ENCODE peak calls at places on chromosome 17, in four cellular contexts. One of them, this sample, is unnamed.

GRCh38 chr17:38575781-38576180 is 30.0 kb downstream of the SRCIN1 start:
- DNase-seq in colonic mucosa: no peak
- DNase-seq in endothelial cell: no peak
- DNase-seq in Caco-2: no peak
- DNase-seq in this sample: no peak

GRCh38 chr17:44830359-44831269 is 527 bp upstream of the GJC1 start:
- DNase-seq in Caco-2: peak
- DNase-seq in colonic mucosa: no peak
- DNase-seq in endothelial cell: peak
- DNase-seq in this sample: no peak

GRCh38 chr17:41835800-41836549 is at the start of gene NT5C3B:
- DNase-seq in Caco-2: peak
- DNase-seq in endothelial cell: peak
- DNase-seq in colonic mucosa: peak
- DNase-seq in this sample: peak

GRCh38 chr17:79976451-79976850 is 59.2 kb downstream of the TBC1D16 start:
- DNase-seq in endothelial cell: no peak
- DNase-seq in Caco-2: no peak
- DNase-seq in colonic mucosa: no peak
- DNase-seq in this sample: no peak

GRCh38 chr17:50708050-50709000 is 611 bp upstream of the ANKRD40 start:
- DNase-seq in colonic mucosa: no peak
- DNase-seq in endothelial cell: no peak
- DNase-seq in Caco-2: no peak
- DNase-seq in this sample: no peak

GRCh38 chr17:17493249-17493985 is 2.8 kb downstream of the RASD1 start:
- DNase-seq in Caco-2: no peak
- DNase-seq in endothelial cell: no peak
- DNase-seq in colonic mucosa: peak
- DNase-seq in this sample: no peak

GRCh38 chr17:8696951-8697745 is 47.5 kb downstream of the CCDC42 start:
- DNase-seq in colonic mucosa: no peak
- DNase-seq in endothelial cell: no peak
- DNase-seq in Caco-2: peak
- DNase-seq in this sample: peak

GRCh38 chr17:70314506-70314905 is 145.2 kb downstream of the KCNJ2 start:
- DNase-seq in endothelial cell: no peak
- DNase-seq in colonic mucosa: no peak
- DNase-seq in Caco-2: no peak
- DNase-seq in this sample: no peak

GRCh38 chr17:44108440-44109311 is 14.8 kb downstream of the HDAC5 start:
- DNase-seq in Caco-2: peak
- DNase-seq in colonic mucosa: peak
- DNase-seq in endothelial cell: no peak
- DNase-seq in this sample: no peak

GRCh38 chr17:79843917-79844815 is 4.9 kb upstream of the CBX4 start:
- DNase-seq in endothelial cell: peak
- DNase-seq in Caco-2: peak
- DNase-seq in colonic mucosa: peak
- DNase-seq in this sample: peak

GRCh38 chr17:12386240-12386639 is 279.4 kb upstream of the MYOCD start:
- DNase-seq in colonic mucosa: no peak
- DNase-seq in endothelial cell: no peak
- DNase-seq in Caco-2: no peak
- DNase-seq in this sample: no peak
- TF ChIP-seq CTCF in colonic mucosa: no peak
- TF ChIP-seq CTCF in endothelial cell: no peak
- TF ChIP-seq CTCF in Caco-2: no peak
- TF ChIP-seq CTCF in this sample: no peak

GRCh38 chr17:76473541-76473985 is 6.2 kb downstream of the AANAT start:
- DNase-seq in endothelial cell: peak
- DNase-seq in Caco-2: no peak
- DNase-seq in colonic mucosa: no peak
- DNase-seq in this sample: no peak
- TF ChIP-seq CTCF in endothelial cell: peak
- TF ChIP-seq CTCF in Caco-2: peak
- TF ChIP-seq CTCF in colonic mucosa: no peak
- TF ChIP-seq CTCF in this sample: peak

DNA sequence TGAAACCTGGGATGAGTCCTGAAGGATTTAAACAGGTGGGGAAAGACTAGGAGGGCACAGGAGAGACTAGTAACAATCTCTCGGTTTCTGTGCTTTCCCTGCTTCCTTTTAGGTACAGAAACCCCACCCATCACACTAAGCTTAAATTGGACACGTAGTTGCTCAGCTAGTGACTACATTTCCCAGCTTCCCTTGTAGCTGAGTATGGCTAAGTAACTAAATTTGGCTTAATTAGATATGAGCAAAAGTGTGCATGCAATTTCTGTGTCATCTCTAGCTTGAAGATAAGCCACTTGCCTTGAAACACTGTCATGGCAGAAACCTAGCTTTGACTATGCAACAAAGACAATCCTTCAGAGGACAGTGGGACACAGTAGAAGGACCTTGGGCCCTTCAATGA is 36.5 kb downstream of the CACNG1 start:
- DNase-seq in Caco-2: no peak
- DNase-seq in colonic mucosa: no peak
- DNase-seq in endothelial cell: no peak
- DNase-seq in this sample: no peak
- TF ChIP-seq CTCF in Caco-2: no peak
- TF ChIP-seq CTCF in colonic mucosa: no peak
- TF ChIP-seq CTCF in endothelial cell: no peak
- TF ChIP-seq CTCF in this sample: no peak

GRCh38 chr17:74850914-74851313 is 8.8 kb downstream of the GRIN2C start:
- DNase-seq in endothelial cell: no peak
- DNase-seq in colonic mucosa: no peak
- DNase-seq in Caco-2: no peak
- DNase-seq in this sample: no peak
- TF ChIP-seq CTCF in endothelial cell: no peak
- TF ChIP-seq CTCF in colonic mucosa: no peak
- TF ChIP-seq CTCF in Caco-2: no peak
- TF ChIP-seq CTCF in this sample: no peak

GRCh38 chr17:21525464-21526130 is 149.4 kb downstream of the KCNJ12 start:
- DNase-seq in endothelial cell: no peak
- DNase-seq in Caco-2: no peak
- DNase-seq in colonic mucosa: no peak
- DNase-seq in this sample: no peak
- TF ChIP-seq CTCF in endothelial cell: no peak
- TF ChIP-seq CTCF in Caco-2: no peak
- TF ChIP-seq CTCF in colonic mucosa: no peak
- TF ChIP-seq CTCF in this sample: peak

GRCh38 chr17:80997471-80998387 is 6.1 kb downstream of the CHMP6 start:
- DNase-seq in colonic mucosa: no peak
- DNase-seq in Caco-2: no peak
- DNase-seq in endothelial cell: no peak
- DNase-seq in this sample: no peak

GRCh38 chr17:80996422-80997305 is 5.0 kb downstream of the CHMP6 start:
- DNase-seq in colonic mucosa: no peak
- DNase-seq in endothelial cell: no peak
- DNase-seq in Caco-2: no peak
- DNase-seq in this sample: no peak

GRCh38 chr17:80992077-80992947 is 671 bp downstream of the CHMP6 start:
- DNase-seq in endothelial cell: no peak
- DNase-seq in Caco-2: peak
- DNase-seq in colonic mucosa: no peak
- DNase-seq in this sample: no peak

GRCh38 chr17:80992948-80993624 is 1.4 kb downstream of the CHMP6 start:
- DNase-seq in endothelial cell: no peak
- DNase-seq in colonic mucosa: no peak
- DNase-seq in Caco-2: no peak
- DNase-seq in this sample: no peak

DNA sequence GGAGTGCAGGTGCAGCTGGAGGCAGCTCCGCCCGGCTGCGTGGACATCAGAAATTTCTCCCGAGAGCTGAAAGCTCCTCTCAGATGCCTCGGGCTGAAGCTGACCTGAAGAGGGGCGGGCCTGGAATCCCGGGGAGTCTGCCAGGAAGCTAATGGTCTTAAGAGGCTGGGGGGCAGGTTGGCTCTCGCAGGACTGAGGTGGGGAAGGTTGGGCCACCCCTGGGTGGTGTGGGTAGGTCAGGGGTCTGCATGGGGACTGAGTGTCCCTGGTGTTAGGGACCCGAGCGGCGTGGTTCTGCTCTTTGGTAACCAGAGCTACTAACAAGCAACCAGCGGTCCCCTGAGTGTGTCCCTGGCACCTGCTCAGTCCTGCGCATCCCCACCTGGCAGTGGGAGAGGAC is 3.5 kb downstream of the CHMP6 start:
- DNase-seq in colonic mucosa: no peak
- DNase-seq in endothelial cell: no peak
- DNase-seq in Caco-2: no peak
- DNase-seq in this sample: no peak
- TF ChIP-seq CTCF in colonic mucosa: no peak
- TF ChIP-seq CTCF in endothelial cell: no peak
- TF ChIP-seq CTCF in Caco-2: no peak
- TF ChIP-seq CTCF in this sample: no peak

GRCh38 chr17:30318190-30318589 is 15.7 kb downstream of the TMIGD1 start:
- DNase-seq in endothelial cell: no peak
- DNase-seq in colonic mucosa: no peak
- DNase-seq in Caco-2: no peak
- DNase-seq in this sample: no peak
- TF ChIP-seq CTCF in endothelial cell: no peak
- TF ChIP-seq CTCF in colonic mucosa: no peak
- TF ChIP-seq CTCF in Caco-2: no peak
- TF ChIP-seq CTCF in this sample: no peak

GRCh38 chr17:61247438-61247837 is 152.2 kb upstream of the TBX2 start:
- DNase-seq in Caco-2: no peak
- DNase-seq in colonic mucosa: no peak
- DNase-seq in endothelial cell: no peak
- DNase-seq in this sample: no peak

GRCh38 chr17:61248399-61248798 is 151.2 kb upstream of the TBX2 start:
- DNase-seq in Caco-2: peak
- DNase-seq in colonic mucosa: peak
- DNase-seq in endothelial cell: no peak
- DNase-seq in this sample: no peak

GRCh38 chr17:61250335-61250890 is 149.2 kb upstream of the TBX2 start:
- DNase-seq in endothelial cell: no peak
- DNase-seq in Caco-2: no peak
- DNase-seq in colonic mucosa: no peak
- DNase-seq in this sample: no peak

GRCh38 chr17:61249649-61250301 is 149.9 kb upstream of the TBX2 start:
- DNase-seq in colonic mucosa: no peak
- DNase-seq in Caco-2: no peak
- DNase-seq in endothelial cell: no peak
- DNase-seq in this sample: no peak

DNA sequence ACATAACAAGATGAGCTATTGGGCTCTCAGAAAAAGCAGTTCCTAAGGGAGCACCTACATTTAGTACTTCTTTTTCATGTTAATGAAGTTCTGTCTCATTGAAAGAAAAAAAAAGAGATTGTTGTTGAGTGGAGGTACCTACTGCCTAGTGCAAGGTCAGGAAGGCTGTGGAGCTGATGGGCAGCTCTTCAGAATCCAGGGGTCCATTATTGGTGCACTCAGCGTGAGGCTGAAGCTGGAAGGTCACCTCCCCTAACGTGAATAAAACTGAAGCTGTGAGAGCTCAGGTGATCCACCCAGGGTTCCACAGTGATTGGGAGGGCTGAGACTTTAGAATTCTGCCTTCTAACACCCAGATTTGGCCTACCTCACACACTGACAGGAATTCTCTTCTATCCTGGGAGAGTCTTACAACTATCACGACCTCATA is 153.9 kb upstream of the TBX2 start:
- DNase-seq in colonic mucosa: no peak
- DNase-seq in endothelial cell: no peak
- DNase-seq in Caco-2: no peak
- DNase-seq in this sample: no peak
- TF ChIP-seq CTCF in colonic mucosa: no peak
- TF ChIP-seq CTCF in endothelial cell: no peak
- TF ChIP-seq CTCF in Caco-2: no peak
- TF ChIP-seq CTCF in this sample: no peak

This sample was measured in progenitor cell of endocrine pancreas.